ENCODE peak calls at places on chromosomes 12 and 14, in seven cellular contexts. One of them, this sample, is unnamed.

GRCh38 chr14:87160964-87161363 is 832.0 kb downstream of the GALC start:
- DNase-seq in esophagus squamous epithelium: no peak
- DNase-seq in ovary: no peak
- DNase-seq in endothelial cell of umbilical vein: no peak
- DNase-seq in HCT116: no peak
- DNase-seq in Peyer's patch: no peak
- DNase-seq in sigmoid colon: no peak
- DNase-seq in this sample: no peak

GRCh38 chr12:97300431-97300830 is 162.2 kb upstream of the RMST start:
- DNase-seq in esophagus squamous epithelium: no peak
- DNase-seq in Peyer's patch: no peak
- DNase-seq in HCT116: no peak
- DNase-seq in sigmoid colon: no peak
- DNase-seq in ovary: no peak
- DNase-seq in endothelial cell of umbilical vein: no peak
- DNase-seq in this sample: no peak

GRCh38 chr12:55955800-55956508 is 9.9 kb downstream of the PMEL start:
- DNase-seq in endothelial cell of umbilical vein: peak; percentile 40
- DNase-seq in Peyer's patch: peak; percentile 30
- DNase-seq in sigmoid colon: no peak
- DNase-seq in esophagus squamous epithelium: no peak
- DNase-seq in ovary: no peak
- DNase-seq in HCT116: peak; percentile 88
- DNase-seq in this sample: no peak

GRCh38 chr12:120117961-120118709 is 1.6 kb upstream of the RAB35 start:
- DNase-seq in endothelial cell of umbilical vein: peak; percentile 52
- DNase-seq in Peyer's patch: no peak
- DNase-seq in esophagus squamous epithelium: no peak
- DNase-seq in sigmoid colon: no peak
- DNase-seq in ovary: no peak
- DNase-seq in HCT116: no peak
- DNase-seq in this sample: no peak

GRCh38 chr12:100706029-100706428 is 88.5 kb upstream of the ANO4 start:
- DNase-seq in endothelial cell of umbilical vein: no peak
- DNase-seq in ovary: no peak
- DNase-seq in Peyer's patch: no peak
- DNase-seq in HCT116: peak; percentile 21
- DNase-seq in esophagus squamous epithelium: no peak
- DNase-seq in sigmoid colon: no peak
- DNase-seq in this sample: no peak

GRCh38 chr14:58131386-58131785 is 20.6 kb downstream of the ARMH4 start:
- DNase-seq in esophagus squamous epithelium: no peak
- DNase-seq in HCT116: no peak
- DNase-seq in endothelial cell of umbilical vein: no peak
- DNase-seq in Peyer's patch: no peak
- DNase-seq in ovary: no peak
- DNase-seq in sigmoid colon: no peak
- DNase-seq in this sample: no peak

GRCh38 chr14:28407931-28408330 is 358.7 kb upstream of the FOXG1 start:
- DNase-seq in HCT116: no peak
- DNase-seq in ovary: no peak
- DNase-seq in Peyer's patch: no peak
- DNase-seq in esophagus squamous epithelium: no peak
- DNase-seq in sigmoid colon: no peak
- DNase-seq in endothelial cell of umbilical vein: no peak
- DNase-seq in this sample: no peak

GRCh38 chr12:115132906-115133305 is 448.9 kb upstream of the TBX3 start:
- DNase-seq in esophagus squamous epithelium: no peak
- DNase-seq in ovary: no peak
- DNase-seq in Peyer's patch: no peak
- DNase-seq in endothelial cell of umbilical vein: no peak
- DNase-seq in HCT116: no peak
- DNase-seq in sigmoid colon: no peak
- DNase-seq in this sample: no peak

GRCh38 chr12:99110866-99111265 is 465.8 kb downstream of the APAF1 start:
- DNase-seq in Peyer's patch: no peak
- DNase-seq in sigmoid colon: no peak
- DNase-seq in HCT116: no peak
- DNase-seq in ovary: no peak
- DNase-seq in esophagus squamous epithelium: no peak
- DNase-seq in endothelial cell of umbilical vein: no peak
- DNase-seq in this sample: no peak

GRCh38 chr14:87133073-87133815 is 859.7 kb downstream of the GALC start:
- DNase-seq in esophagus squamous epithelium: no peak
- DNase-seq in sigmoid colon: no peak
- DNase-seq in endothelial cell of umbilical vein: no peak
- DNase-seq in Peyer's patch: no peak
- DNase-seq in ovary: no peak
- DNase-seq in HCT116: no peak
- DNase-seq in this sample: no peak

GRCh38 chr12:130983328-130984017 is 29.8 kb downstream of the ADGRD1 start:
- DNase-seq in endothelial cell of umbilical vein: no peak
- DNase-seq in sigmoid colon: no peak
- DNase-seq in Peyer's patch: no peak
- DNase-seq in HCT116: no peak
- DNase-seq in esophagus squamous epithelium: no peak
- DNase-seq in ovary: no peak
- DNase-seq in this sample: no peak

GRCh38 chr12:6553051-6553868 is 2.6 kb downstream of the IFFO1 start:
- DNase-seq in ovary: no peak
- DNase-seq in endothelial cell of umbilical vein: no peak
- DNase-seq in Peyer's patch: no peak
- DNase-seq in HCT116: no peak
- DNase-seq in sigmoid colon: peak; percentile 91
- DNase-seq in esophagus squamous epithelium: no peak
- DNase-seq in this sample: no peak

GRCh38 chr14:33908540-33909223 is 42.2 kb downstream of the EGLN3 start:
- DNase-seq in sigmoid colon: no peak
- DNase-seq in endothelial cell of umbilical vein: no peak
- DNase-seq in HCT116: no peak
- DNase-seq in esophagus squamous epithelium: no peak
- DNase-seq in Peyer's patch: no peak
- DNase-seq in ovary: no peak
- DNase-seq in this sample: no peak

GRCh38 chr12:65663648-65664047 is 160.6 kb upstream of the HMGA2 start:
- DNase-seq in endothelial cell of umbilical vein: no peak
- DNase-seq in ovary: no peak
- DNase-seq in esophagus squamous epithelium: no peak
- DNase-seq in Peyer's patch: no peak
- DNase-seq in sigmoid colon: no peak
- DNase-seq in HCT116: no peak
- DNase-seq in this sample: no peak

GRCh38 chr12:16158018-16158417 is 119.5 kb downstream of the SLC15A5 start:
- DNase-seq in endothelial cell of umbilical vein: no peak
- DNase-seq in sigmoid colon: no peak
- DNase-seq in Peyer's patch: no peak
- DNase-seq in esophagus squamous epithelium: no peak
- DNase-seq in ovary: no peak
- DNase-seq in HCT116: no peak
- DNase-seq in this sample: no peak

GRCh38 chr14:23942587-23942986 is 11.0 kb upstream of the DHRS4 start:
- DNase-seq in sigmoid colon: no peak
- DNase-seq in HCT116: no peak
- DNase-seq in endothelial cell of umbilical vein: no peak
- DNase-seq in esophagus squamous epithelium: no peak
- DNase-seq in ovary: no peak
- DNase-seq in Peyer's patch: no peak
- DNase-seq in this sample: no peak

GRCh38 chr14:53192023-53192422 is 38.9 kb upstream of the DDHD1 start:
- DNase-seq in ovary: no peak
- DNase-seq in Peyer's patch: no peak
- DNase-seq in HCT116: no peak
- DNase-seq in esophagus squamous epithelium: no peak
- DNase-seq in sigmoid colon: no peak
- DNase-seq in endothelial cell of umbilical vein: no peak
- DNase-seq in this sample: no peak

GRCh38 chr12:47818701-47819543 is 781 bp downstream of the HDAC7 start:
- DNase-seq in endothelial cell of umbilical vein: peak; percentile 23
- DNase-seq in esophagus squamous epithelium: no peak
- DNase-seq in ovary: peak; percentile 83
- DNase-seq in HCT116: no peak
- DNase-seq in Peyer's patch: peak; percentile 62
- DNase-seq in sigmoid colon: peak; percentile 85
- DNase-seq in this sample: peak; percentile 55

GRCh38 chr12:120230326-120230973 is 29.5 kb upstream of the RPLP0 start:
- DNase-seq in HCT116: peak; percentile 86
- DNase-seq in esophagus squamous epithelium: no peak
- DNase-seq in sigmoid colon: peak; percentile 91
- DNase-seq in endothelial cell of umbilical vein: peak; percentile 78
- DNase-seq in Peyer's patch: peak; percentile 30
- DNase-seq in ovary: peak; percentile 73
- DNase-seq in this sample: peak; percentile 79

GRCh38 chr14:60665178-60665555 is 15.9 kb upstream of the SIX1 start:
- DNase-seq in ovary: no peak
- DNase-seq in esophagus squamous epithelium: no peak
- DNase-seq in endothelial cell of umbilical vein: no peak
- DNase-seq in Peyer's patch: no peak
- DNase-seq in sigmoid colon: no peak
- DNase-seq in HCT116: no peak
- DNase-seq in this sample: no peak

GRCh38 chr12:87025976-87026375 is 769.8 kb upstream of the MGAT4C start:
- DNase-seq in ovary: no peak
- DNase-seq in esophagus squamous epithelium: no peak
- DNase-seq in sigmoid colon: no peak
- DNase-seq in endothelial cell of umbilical vein: no peak
- DNase-seq in Peyer's patch: no peak
- DNase-seq in HCT116: no peak
- DNase-seq in this sample: no peak

GRCh38 chr12:92193846-92194245 is 48.2 kb upstream of the BTG1 start:
- DNase-seq in esophagus squamous epithelium: no peak
- DNase-seq in Peyer's patch: no peak
- DNase-seq in HCT116: no peak
- DNase-seq in endothelial cell of umbilical vein: no peak
- DNase-seq in sigmoid colon: no peak
- DNase-seq in ovary: no peak
- DNase-seq in this sample: no peak

GRCh38 chr14:60805881-60806569 is 71.5 kb downstream of the MNAT1 start:
- DNase-seq in HCT116: no peak
- DNase-seq in sigmoid colon: no peak
- DNase-seq in Peyer's patch: no peak
- DNase-seq in esophagus squamous epithelium: no peak
- DNase-seq in ovary: no peak
- DNase-seq in endothelial cell of umbilical vein: peak; percentile 9
- DNase-seq in this sample: peak; percentile 1

GRCh38 chr14:104297313-104297704 is 158.9 kb downstream of the KIF26A start:
- DNase-seq in Peyer's patch: no peak
- DNase-seq in HCT116: no peak
- DNase-seq in endothelial cell of umbilical vein: no peak
- DNase-seq in sigmoid colon: no peak
- DNase-seq in ovary: peak; percentile 38
- DNase-seq in esophagus squamous epithelium: no peak
- DNase-seq in this sample: no peak

GRCh38 chr14:73402579-73402978 is 55.8 kb downstream of the NUMB start:
- DNase-seq in esophagus squamous epithelium: no peak
- DNase-seq in endothelial cell of umbilical vein: no peak
- DNase-seq in ovary: no peak
- DNase-seq in HCT116: no peak
- DNase-seq in Peyer's patch: no peak
- DNase-seq in sigmoid colon: no peak
- DNase-seq in this sample: no peak

GRCh38 chr12:87866602-87867292 is 162.5 kb downstream of the C12orf50 start:
- DNase-seq in endothelial cell of umbilical vein: peak; percentile 9
- DNase-seq in sigmoid colon: no peak
- DNase-seq in esophagus squamous epithelium: no peak
- DNase-seq in ovary: no peak
- DNase-seq in HCT116: peak; percentile 12
- DNase-seq in Peyer's patch: no peak
- DNase-seq in this sample: no peak

GRCh38 chr12:65728913-65729793 is 95.1 kb upstream of the HMGA2 start:
- DNase-seq in sigmoid colon: no peak
- DNase-seq in esophagus squamous epithelium: no peak
- DNase-seq in Peyer's patch: no peak
- DNase-seq in HCT116: peak; percentile 59
- DNase-seq in endothelial cell of umbilical vein: peak; percentile 37
- DNase-seq in ovary: no peak
- DNase-seq in this sample: peak; percentile 41

GRCh38 chr14:77303417-77304156 is 17.1 kb downstream of the POMT2 start:
- DNase-seq in esophagus squamous epithelium: no peak
- DNase-seq in ovary: no peak
- DNase-seq in HCT116: peak; percentile 54
- DNase-seq in endothelial cell of umbilical vein: peak; percentile 96
- DNase-seq in sigmoid colon: no peak
- DNase-seq in Peyer's patch: no peak
- DNase-seq in this sample: peak; percentile 67
- TF ChIP-seq POLR2A in esophagus squamous epithelium: no peak
- TF ChIP-seq POLR2A in ovary: no peak
- TF ChIP-seq POLR2A in HCT116: no peak
- TF ChIP-seq POLR2A in endothelial cell of umbilical vein: no peak
- TF ChIP-seq POLR2A in sigmoid colon: no peak
- TF ChIP-seq POLR2A in Peyer's patch: no peak
- TF ChIP-seq POLR2A in this sample: no peak

GRCh38 chr12:13204428-13204827 is 7.9 kb downstream of the EMP1 start:
- DNase-seq in ovary: no peak
- DNase-seq in HCT116: no peak
- DNase-seq in Peyer's patch: no peak
- DNase-seq in esophagus squamous epithelium: no peak
- DNase-seq in sigmoid colon: no peak
- DNase-seq in endothelial cell of umbilical vein: peak; percentile 75
- DNase-seq in this sample: no peak
- TF ChIP-seq POLR2A in ovary: no peak
- TF ChIP-seq POLR2A in HCT116: no peak
- TF ChIP-seq POLR2A in Peyer's patch: no peak
- TF ChIP-seq POLR2A in esophagus squamous epithelium: no peak
- TF ChIP-seq POLR2A in sigmoid colon: no peak
- TF ChIP-seq POLR2A in endothelial cell of umbilical vein: no peak
- TF ChIP-seq POLR2A in this sample: no peak

GRCh38 chr12:124506145-124506831 is 61.1 kb downstream of the NCOR2 start:
- DNase-seq in ovary: peak; percentile 96
- DNase-seq in esophagus squamous epithelium: peak; percentile 25
- DNase-seq in endothelial cell of umbilical vein: peak; percentile 75
- DNase-seq in sigmoid colon: peak; percentile 93
- DNase-seq in HCT116: no peak
- DNase-seq in Peyer's patch: no peak
- DNase-seq in this sample: no peak
- TF ChIP-seq POLR2A in ovary: peak; percentile 19
- TF ChIP-seq POLR2A in esophagus squamous epithelium: no peak
- TF ChIP-seq POLR2A in endothelial cell of umbilical vein: no peak
- TF ChIP-seq POLR2A in sigmoid colon: peak; percentile 17
- TF ChIP-seq POLR2A in HCT116: no peak
- TF ChIP-seq POLR2A in Peyer's patch: no peak
- TF ChIP-seq POLR2A in this sample: no peak

GRCh38 chr14:90827919-90828610 is 11.8 kb upstream of the TTC7B start:
- DNase-seq in HCT116: peak; percentile 73
- DNase-seq in ovary: peak; percentile 95
- DNase-seq in Peyer's patch: peak; percentile 88
- DNase-seq in endothelial cell of umbilical vein: peak; percentile 93
- DNase-seq in sigmoid colon: peak; percentile 96
- DNase-seq in esophagus squamous epithelium: peak; percentile 44
- DNase-seq in this sample: peak; percentile 99
- TF ChIP-seq POLR2A in HCT116: no peak
- TF ChIP-seq POLR2A in ovary: peak; percentile 66
- TF ChIP-seq POLR2A in Peyer's patch: no peak
- TF ChIP-seq POLR2A in endothelial cell of umbilical vein: peak; percentile 71
- TF ChIP-seq POLR2A in sigmoid colon: no peak
- TF ChIP-seq POLR2A in esophagus squamous epithelium: no peak
- TF ChIP-seq POLR2A in this sample: no peak